ENCODE peak calls at places on chromosome 16, in five cellular contexts. G is central memory CD4-positive, alpha-beta T cell; Q is mucosa of gallbladder; D is lung microvascular endothelial cell; B is GDM1. V is an unnamed sample.

GRCh38 chr16:68548947-68549346 is 9.9 kb downstream of the ZFP90 start:
- DNase-seq in G (peak; percentile 61), Q (no peak), D (peak; percentile 28), B (peak; percentile 2), V (no peak)

GRCh38 chr16:85240982-85241924 is 129.0 kb upstream of the CIBAR2 start:
- DNase-seq in G (no peak), Q (no peak), D (no peak), B (no peak), V (no peak)

GRCh38 chr16:27169511-27170071 is 33.7 kb upstream of the KDM8 start:
- DNase-seq in G (peak; percentile 91), Q (peak; percentile 26), D (peak; percentile 71), B (peak; percentile 31), V (peak; percentile 10)

GRCh38 chr16:19881028-19881427 is 3.6 kb downstream of the GPRC5B start:
- DNase-seq in G (no peak), Q (no peak), D (no peak), B (no peak), V (no peak)

GRCh38 chr16:76854234-76854633 is 336.8 kb upstream of the MON1B start:
- DNase-seq in G (no peak), Q (no peak), D (no peak), B (no peak), V (no peak)

GRCh38 chr16:19704321-19705130 is 13.5 kb downstream of the KNOP1 start:
- DNase-seq in G (no peak), Q (peak; percentile 21), D (peak; percentile 98), B (no peak), V (peak; percentile 79)

GRCh38 chr16:86558355-86559193 is 3.5 kb upstream of the MTHFSD start:
- DNase-seq in G (no peak), Q (no peak), D (no peak), B (no peak), V (no peak)

GRCh38 chr16:4260360-4260759 is 12.5 kb downstream of the TFAP4 start:
- DNase-seq in G (no peak), Q (peak; percentile 83), D (no peak), B (no peak), V (no peak)

V was measured in endothelial cell of umbilical vein.